ENCODE peak calls at places on chromosomes 1 and 21, in six cellular contexts. Y, A, R, K, U and V are unnamed samples.

GRCh38 chr1:183569141-183569540 is 21.1 kb downstream of the NCF2 start:
- DNase-seq in Y (no peak), A (no peak), R (no peak), K (no peak), U (no peak), V (no peak)

GRCh38 chr1:222828939-222829338 is 14.1 kb downstream of the DISP1 start:
- DNase-seq in Y (no peak), A (no peak), R (no peak), K (no peak), U (no peak), V (no peak)

GRCh38 chr1:8571200-8571984 is 246.0 kb downstream of the RERE start:
- DNase-seq in Y (no peak), A (no peak), R (peak; percentile 49), K (no peak), U (peak; percentile 10), V (no peak)

GRCh38 chr1:85850238-85850637 is 142.0 kb upstream of the ZNHIT6 start:
- DNase-seq in Y (no peak), A (no peak), R (no peak), K (no peak), U (no peak), V (no peak)

GRCh38 chr1:202135221-202135721 is 9.3 kb downstream of the ARL8A start:
- DNase-seq in Y (no peak), A (no peak), R (peak; percentile 62), K (peak; percentile 50), U (peak; percentile 60), V (peak; percentile 91)

GRCh38 chr1:36323636-36324321 is at the start of gene EVA1B:
- DNase-seq in Y (peak; percentile 92), A (peak; percentile 84), R (peak; percentile 67), K (peak; percentile 67), U (peak; percentile 79), V (peak; percentile 80)

GRCh38 chr1:68230901-68231626 is 1.3 kb downstream of the WLS start:
- DNase-seq in Y (no peak), A (no peak), R (peak; percentile 45), K (peak; percentile 32), U (peak; percentile 20), V (no peak)

GRCh38 chr1:62905309-62905708 is 121.4 kb downstream of the ATG4C start:
- DNase-seq in Y (no peak), A (no peak), R (no peak), K (no peak), U (no peak), V (no peak)

GRCh38 chr1:101996830-101997485 is at the start of gene OLFM3:
- DNase-seq in Y (no peak), A (no peak), R (peak; percentile 5), K (no peak), U (peak; percentile 80), V (peak; percentile 14)

GRCh38 chr1:233293556-233294446 is 1.7 kb downstream of the PCNX2 start:
- DNase-seq in Y (no peak), A (no peak), R (no peak), K (no peak), U (no peak), V (no peak)

GRCh38 chr1:51666463-51666862 is 49.6 kb downstream of the OSBPL9 start:
- DNase-seq in Y (no peak), A (peak; percentile 80), R (no peak), K (no peak), U (no peak), V (no peak)

GRCh38 chr21:15293251-15293650 is 228.5 kb upstream of the NRIP1 start:
- DNase-seq in Y (no peak), A (no peak), R (no peak), K (no peak), U (no peak), V (no peak)

GRCh38 chr1:197776348-197777082 is 1.2 kb upstream of the DENND1B start:
- DNase-seq in Y (no peak), A (no peak), R (no peak), K (no peak), U (no peak), V (peak; percentile 44)

GRCh38 chr1:197774691-197775281 is 494 bp downstream of the DENND1B start:
- DNase-seq in Y (no peak), A (no peak), R (peak; percentile 56), K (peak; percentile 49), U (peak; percentile 54), V (peak; percentile 71)

GRCh38 chr1:197778326-197778922 is 3.1 kb upstream of the DENND1B start:
- DNase-seq in Y (no peak), A (no peak), R (no peak), K (no peak), U (no peak), V (no peak)

GRCh38 chr1:197773856-197774255 is 1.4 kb downstream of the DENND1B start:
- DNase-seq in Y (no peak), A (no peak), R (no peak), K (no peak), U (no peak), V (no peak)

GRCh38 chr1:197775282-197776262 is at the start of gene DENND1B:
- DNase-seq in Y (peak; percentile 85), A (no peak), R (peak; percentile 88), K (peak; percentile 86), U (peak; percentile 67), V (peak; percentile 85)
- TF ChIP-seq CTCF in Y (no peak), A (no peak), R (no peak), K (no peak), U (no peak), V (no peak)

GRCh38 chr1:38045431-38046332 is 911 bp downstream of the POU3F1 start:
- DNase-seq in Y (no peak), A (no peak), R (no peak), K (no peak), U (no peak), V (no peak)

GRCh38 chr1:38044224-38045215 is 2.1 kb downstream of the POU3F1 start:
- DNase-seq in Y (no peak), A (no peak), R (no peak), K (no peak), U (no peak), V (no peak)

GRCh38 chr1:38047603-38048146 is 1.1 kb upstream of the POU3F1 start:
- DNase-seq in Y (no peak), A (no peak), R (no peak), K (no peak), U (peak; percentile 61), V (no peak)

GRCh38 chr1:38046333-38046883 is at the start of gene POU3F1:
- DNase-seq in Y (no peak), A (no peak), R (no peak), K (no peak), U (no peak), V (no peak)

GRCh38 chr1:38046884-38047602 is 450 bp upstream of the POU3F1 start:
- DNase-seq in Y (peak; percentile 90), A (peak; percentile 83), R (peak; percentile 81), K (peak; percentile 74), U (peak; percentile 87), V (peak; percentile 97)
- TF ChIP-seq CTCF in Y (peak; percentile 26), A (peak; percentile 43), R (no peak), K (no peak), U (no peak), V (no peak)

GRCh38 chr1:109482242-109482641 is 1.5 kb upstream of the ATXN7L2 start:
- DNase-seq in Y (no peak), A (no peak), R (no peak), K (no peak), U (no peak), V (no peak)

GRCh38 chr1:109482796-109483638 is 688 bp upstream of the ATXN7L2 start:
- DNase-seq in Y (no peak), A (no peak), R (peak; percentile 21), K (no peak), U (no peak), V (peak; percentile 38)

GRCh38 chr1:109485001-109485400 is 1.3 kb downstream of the ATXN7L2 start:
- DNase-seq in Y (no peak), A (no peak), R (no peak), K (no peak), U (no peak), V (no peak)

GRCh38 chr1:109484519-109484975 is 842 bp downstream of the ATXN7L2 start:
- DNase-seq in Y (no peak), A (no peak), R (no peak), K (no peak), U (no peak), V (no peak)

GRCh38 chr1:109483658-109484518 is at the start of gene ATXN7L2:
- DNase-seq in Y (peak; percentile 98), A (peak; percentile 87), R (peak; percentile 94), K (peak; percentile 93), U (peak; percentile 95), V (peak; percentile 99)
- TF ChIP-seq CTCF in Y (no peak), A (no peak), R (no peak), K (no peak), U (no peak), V (no peak)

DNA sequence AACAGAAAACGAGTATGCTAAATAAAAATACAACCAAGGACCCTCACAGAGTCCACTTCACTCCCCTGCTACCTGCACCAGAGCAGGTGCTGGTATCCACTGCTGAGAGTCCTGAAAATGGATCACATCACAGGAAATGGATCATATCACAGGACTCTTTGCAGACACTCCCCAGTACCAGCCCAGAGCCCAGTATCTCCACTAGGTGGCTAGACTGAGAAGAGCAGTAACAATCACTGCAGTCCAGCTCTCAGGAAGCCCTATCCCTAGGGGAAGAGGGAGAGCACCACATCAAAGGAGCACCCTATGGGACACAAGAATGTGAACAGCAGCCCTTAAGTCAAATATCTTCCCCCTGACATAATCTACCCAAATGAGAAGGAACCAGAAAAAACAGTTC is 28.0 kb downstream of the AGBL4 start:
- DNase-seq in Y (no peak), A (no peak), R (no peak), K (no peak), U (no peak), V (no peak)
- TF ChIP-seq CTCF in Y (no peak), A (no peak), R (no peak), K (no peak), U (no peak), V (no peak)

GRCh38 chr21:39153373-39153772 is 29.9 kb downstream of the PSMG1 start:
- DNase-seq in Y (no peak), A (no peak), R (no peak), K (no peak), U (no peak), V (no peak)
- TF ChIP-seq CTCF in Y (peak; percentile 47), A (peak; percentile 38), R (no peak), K (no peak), U (peak; percentile 51), V (peak; percentile 13)

GRCh38 chr1:27574871-27575831 is 28.8 kb downstream of the AHDC1 start:
- DNase-seq in Y (peak; percentile 92), A (peak; percentile 61), R (peak; percentile 91), K (peak; percentile 80), U (peak; percentile 79), V (no peak)
- TF ChIP-seq CTCF in Y (peak; percentile 54), A (peak; percentile 35), R (no peak), K (no peak), U (peak; percentile 28), V (no peak)

GRCh38 chr1:44608141-44608540 is 66.1 kb downstream of the TMEM53 start:
- DNase-seq in Y (no peak), A (no peak), R (no peak), K (no peak), U (no peak), V (peak; percentile 20)
- TF ChIP-seq CTCF in Y (no peak), A (no peak), R (no peak), K (no peak), U (no peak), V (no peak)

GRCh38 chr1:203368624-203369451 is 17.9 kb upstream of the FMOD start:
- DNase-seq in Y (no peak), A (peak; percentile 96), R (peak; percentile 58), K (peak; percentile 54), U (no peak), V (no peak)
- TF ChIP-seq CTCF in Y (no peak), A (peak; percentile 67), R (no peak), K (peak; percentile 20), U (no peak), V (no peak)